ENCODE peak calls at places on chromosomes 5 and 9, in nine cellular contexts. One of them, this sample, is unnamed.

GRCh38 chr9:10729225-10729624 is 116.4 kb upstream of the PTPRD start:
- DNase-seq in Calu3: no peak
- DNase-seq in WTC11: no peak
- DNase-seq in colonic mucosa: no peak
- DNase-seq in lower leg skin: no peak
- DNase-seq in AG10803: no peak
- DNase-seq in H9: no peak
- DNase-seq in HL-60: no peak
- DNase-seq in HepG2: no peak
- DNase-seq in this sample: no peak

GRCh38 chr5:142290574-142291299 is 34.1 kb downstream of the SPRY4 start:
- DNase-seq in Calu3: no peak
- DNase-seq in colonic mucosa: peak
- DNase-seq in HL-60: no peak
- DNase-seq in HepG2: no peak
- DNase-seq in AG10803: peak
- DNase-seq in H9: no peak
- DNase-seq in lower leg skin: no peak
- DNase-seq in WTC11: no peak
- DNase-seq in this sample: no peak

GRCh38 chr5:89372176-89372575 is 489.2 kb upstream of the MEF2C start:
- DNase-seq in WTC11: no peak
- DNase-seq in H9: no peak
- DNase-seq in HepG2: no peak
- DNase-seq in HL-60: no peak
- DNase-seq in colonic mucosa: no peak
- DNase-seq in Calu3: no peak
- DNase-seq in lower leg skin: no peak
- DNase-seq in AG10803: peak
- DNase-seq in this sample: no peak

GRCh38 chr9:92173318-92173717 is 58.1 kb upstream of the SPTLC1 start:
- DNase-seq in colonic mucosa: no peak
- DNase-seq in Calu3: no peak
- DNase-seq in HepG2: no peak
- DNase-seq in H9: no peak
- DNase-seq in lower leg skin: no peak
- DNase-seq in AG10803: no peak
- DNase-seq in WTC11: no peak
- DNase-seq in HL-60: no peak
- DNase-seq in this sample: no peak

GRCh38 chr5:111511174-111512025 is 935 bp downstream of the STARD4 start:
- DNase-seq in lower leg skin: no peak
- DNase-seq in H9: no peak
- DNase-seq in AG10803: peak
- DNase-seq in colonic mucosa: peak
- DNase-seq in HepG2: no peak
- DNase-seq in HL-60: no peak
- DNase-seq in WTC11: no peak
- DNase-seq in Calu3: no peak
- DNase-seq in this sample: no peak

GRCh38 chr5:44260793-44261192 is 128.4 kb downstream of the FGF10 start:
- DNase-seq in AG10803: no peak
- DNase-seq in Calu3: no peak
- DNase-seq in WTC11: no peak
- DNase-seq in HL-60: no peak
- DNase-seq in H9: no peak
- DNase-seq in colonic mucosa: no peak
- DNase-seq in HepG2: no peak
- DNase-seq in lower leg skin: no peak
- DNase-seq in this sample: no peak

GRCh38 chr9:27626629-27627564 is 53.6 kb upstream of the C9orf72 start:
- DNase-seq in WTC11: no peak
- DNase-seq in AG10803: no peak
- DNase-seq in Calu3: peak
- DNase-seq in lower leg skin: no peak
- DNase-seq in HL-60: no peak
- DNase-seq in colonic mucosa: no peak
- DNase-seq in H9: no peak
- DNase-seq in HepG2: no peak
- DNase-seq in this sample: no peak

GRCh38 chr5:89120719-89121118 is 237.7 kb upstream of the MEF2C start:
- DNase-seq in lower leg skin: peak
- DNase-seq in HL-60: peak
- DNase-seq in Calu3: no peak
- DNase-seq in WTC11: no peak
- DNase-seq in HepG2: no peak
- DNase-seq in H9: no peak
- DNase-seq in AG10803: peak
- DNase-seq in colonic mucosa: no peak
- DNase-seq in this sample: no peak

GRCh38 chr5:173201636-173202265 is 33.3 kb downstream of the NKX2-5 start:
- DNase-seq in HL-60: no peak
- DNase-seq in Calu3: no peak
- DNase-seq in AG10803: peak
- DNase-seq in HepG2: peak
- DNase-seq in WTC11: no peak
- DNase-seq in lower leg skin: no peak
- DNase-seq in colonic mucosa: no peak
- DNase-seq in H9: no peak
- DNase-seq in this sample: no peak

GRCh38 chr9:30622551-30622950 is 1761.9 kb upstream of the ACO1 start:
- DNase-seq in AG10803: no peak
- DNase-seq in HL-60: no peak
- DNase-seq in lower leg skin: no peak
- DNase-seq in WTC11: no peak
- DNase-seq in Calu3: no peak
- DNase-seq in H9: no peak
- DNase-seq in HepG2: no peak
- DNase-seq in colonic mucosa: no peak
- DNase-seq in this sample: no peak
- TF ChIP-seq CTCF in AG10803: no peak
- TF ChIP-seq CTCF in HL-60: no peak
- TF ChIP-seq CTCF in lower leg skin: no peak
- TF ChIP-seq CTCF in WTC11: no peak
- TF ChIP-seq CTCF in Calu3: no peak
- TF ChIP-seq CTCF in H9: no peak
- TF ChIP-seq CTCF in HepG2: no peak
- TF ChIP-seq CTCF in colonic mucosa: no peak
- TF ChIP-seq CTCF in this sample: no peak

DNA sequence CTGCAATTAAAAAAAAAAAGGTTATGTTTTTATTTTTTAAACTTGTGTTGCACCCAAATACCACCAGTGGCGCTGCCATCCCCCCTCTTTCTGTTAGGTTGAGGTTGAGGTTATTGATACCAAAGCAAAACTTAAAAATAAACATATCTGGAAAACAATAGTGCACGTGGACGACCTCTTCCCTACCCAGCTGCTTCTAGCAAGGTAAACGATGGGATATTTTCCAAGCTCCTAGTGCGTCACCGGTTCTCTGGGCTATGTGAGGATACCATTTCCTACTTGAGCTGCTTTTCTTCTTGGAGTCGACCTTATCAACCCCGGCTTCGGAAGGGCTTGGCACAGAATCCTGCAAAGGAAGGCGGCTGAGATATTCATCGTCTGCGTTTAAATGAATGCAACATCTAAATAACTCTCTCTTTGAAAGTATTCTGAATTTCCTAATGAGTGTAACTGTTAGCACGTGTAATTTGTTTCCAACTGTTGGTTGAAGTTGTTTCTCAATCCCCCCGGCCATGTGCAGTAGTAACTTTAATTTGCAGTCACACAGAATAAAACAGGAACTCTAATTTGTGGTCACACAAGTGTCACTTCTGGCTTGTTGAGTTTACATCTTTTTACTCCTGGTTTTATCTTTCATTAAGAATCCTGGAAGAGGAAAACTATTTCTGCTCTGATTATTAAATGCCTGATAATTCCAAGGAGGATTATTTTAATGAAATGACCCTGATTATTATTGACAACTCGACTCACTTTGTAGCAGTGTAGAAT is 993 bp downstream of the SCAMP1 start:
- DNase-seq in HL-60: peak
- DNase-seq in H9: no peak
- DNase-seq in WTC11: no peak
- DNase-seq in AG10803: peak
- DNase-seq in lower leg skin: peak
- DNase-seq in Calu3: peak
- DNase-seq in HepG2: peak
- DNase-seq in colonic mucosa: peak
- DNase-seq in this sample: no peak
- TF ChIP-seq CTCF in HL-60: no peak
- TF ChIP-seq CTCF in H9: no peak
- TF ChIP-seq CTCF in WTC11: no peak
- TF ChIP-seq CTCF in AG10803: peak
- TF ChIP-seq CTCF in lower leg skin: no peak
- TF ChIP-seq CTCF in Calu3: peak
- TF ChIP-seq CTCF in HepG2: no peak
- TF ChIP-seq CTCF in colonic mucosa: peak
- TF ChIP-seq CTCF in this sample: peak

GRCh38 chr9:101673642-101674041 is 64.8 kb downstream of the GRIN3A start:
- DNase-seq in lower leg skin: no peak
- DNase-seq in colonic mucosa: peak
- DNase-seq in HepG2: no peak
- DNase-seq in AG10803: no peak
- DNase-seq in Calu3: peak
- DNase-seq in H9: no peak
- DNase-seq in HL-60: no peak
- DNase-seq in WTC11: no peak
- DNase-seq in this sample: no peak
- TF ChIP-seq CTCF in lower leg skin: no peak
- TF ChIP-seq CTCF in colonic mucosa: no peak
- TF ChIP-seq CTCF in HepG2: no peak
- TF ChIP-seq CTCF in AG10803: no peak
- TF ChIP-seq CTCF in Calu3: no peak
- TF ChIP-seq CTCF in H9: no peak
- TF ChIP-seq CTCF in HL-60: no peak
- TF ChIP-seq CTCF in WTC11: no peak
- TF ChIP-seq CTCF in this sample: no peak

GRCh38 chr5:157870837-157871834 is 12.2 kb upstream of the CLINT1 start:
- DNase-seq in HL-60: no peak
- DNase-seq in H9: no peak
- DNase-seq in lower leg skin: no peak
- DNase-seq in colonic mucosa: no peak
- DNase-seq in WTC11: no peak
- DNase-seq in AG10803: peak
- DNase-seq in HepG2: peak
- DNase-seq in Calu3: peak
- DNase-seq in this sample: no peak
- TF ChIP-seq CTCF in HL-60: no peak
- TF ChIP-seq CTCF in H9: no peak
- TF ChIP-seq CTCF in lower leg skin: no peak
- TF ChIP-seq CTCF in colonic mucosa: no peak
- TF ChIP-seq CTCF in WTC11: no peak
- TF ChIP-seq CTCF in AG10803: peak
- TF ChIP-seq CTCF in HepG2: no peak
- TF ChIP-seq CTCF in Calu3: no peak
- TF ChIP-seq CTCF in this sample: no peak

GRCh38 chr9:96417051-96417586 is 1.1 kb downstream of the ZNF367 start:
- DNase-seq in AG10803: peak
- DNase-seq in WTC11: peak
- DNase-seq in HL-60: peak
- DNase-seq in Calu3: peak
- DNase-seq in H9: peak
- DNase-seq in colonic mucosa: peak
- DNase-seq in HepG2: peak
- DNase-seq in lower leg skin: peak
- DNase-seq in this sample: peak
- TF ChIP-seq CTCF in AG10803: peak
- TF ChIP-seq CTCF in WTC11: no peak
- TF ChIP-seq CTCF in HL-60: no peak
- TF ChIP-seq CTCF in Calu3: no peak
- TF ChIP-seq CTCF in H9: no peak
- TF ChIP-seq CTCF in colonic mucosa: no peak
- TF ChIP-seq CTCF in HepG2: peak
- TF ChIP-seq CTCF in lower leg skin: no peak
- TF ChIP-seq CTCF in this sample: no peak

GRCh38 chr9:99169982-99170761 is 51.6 kb downstream of the ALG2 start:
- DNase-seq in H9: peak
- DNase-seq in lower leg skin: no peak
- DNase-seq in HepG2: no peak
- DNase-seq in AG10803: no peak
- DNase-seq in Calu3: no peak
- DNase-seq in colonic mucosa: no peak
- DNase-seq in WTC11: peak
- DNase-seq in HL-60: no peak
- DNase-seq in this sample: no peak
- TF ChIP-seq CTCF in H9: peak
- TF ChIP-seq CTCF in lower leg skin: no peak
- TF ChIP-seq CTCF in HepG2: no peak
- TF ChIP-seq CTCF in AG10803: no peak
- TF ChIP-seq CTCF in Calu3: no peak
- TF ChIP-seq CTCF in colonic mucosa: no peak
- TF ChIP-seq CTCF in WTC11: no peak
- TF ChIP-seq CTCF in HL-60: no peak
- TF ChIP-seq CTCF in this sample: no peak

GRCh38 chr9:132006657-132007370 is 72.9 kb downstream of the MED27 start:
- DNase-seq in H9: no peak
- DNase-seq in colonic mucosa: no peak
- DNase-seq in AG10803: peak
- DNase-seq in lower leg skin: no peak
- DNase-seq in HepG2: no peak
- DNase-seq in WTC11: no peak
- DNase-seq in HL-60: peak
- DNase-seq in Calu3: no peak
- DNase-seq in this sample: peak

GRCh38 chr9:132004323-132004722 is 75.3 kb downstream of the MED27 start:
- DNase-seq in colonic mucosa: no peak
- DNase-seq in H9: no peak
- DNase-seq in HL-60: no peak
- DNase-seq in lower leg skin: no peak
- DNase-seq in Calu3: no peak
- DNase-seq in AG10803: no peak
- DNase-seq in WTC11: no peak
- DNase-seq in HepG2: no peak
- DNase-seq in this sample: no peak

GRCh38 chr9:132007371-132007701 is 72.3 kb downstream of the MED27 start:
- DNase-seq in Calu3: no peak
- DNase-seq in lower leg skin: no peak
- DNase-seq in AG10803: no peak
- DNase-seq in WTC11: no peak
- DNase-seq in HL-60: no peak
- DNase-seq in H9: no peak
- DNase-seq in colonic mucosa: no peak
- DNase-seq in HepG2: no peak
- DNase-seq in this sample: no peak

GRCh38 chr9:132003904-132004303 is 75.8 kb downstream of the MED27 start:
- DNase-seq in HepG2: no peak
- DNase-seq in HL-60: peak
- DNase-seq in colonic mucosa: no peak
- DNase-seq in Calu3: no peak
- DNase-seq in lower leg skin: no peak
- DNase-seq in H9: no peak
- DNase-seq in AG10803: no peak
- DNase-seq in WTC11: no peak
- DNase-seq in this sample: no peak

GRCh38 chr9:132005896-132006295 is 73.8 kb downstream of the MED27 start:
- DNase-seq in HL-60: peak
- DNase-seq in colonic mucosa: no peak
- DNase-seq in lower leg skin: no peak
- DNase-seq in H9: no peak
- DNase-seq in AG10803: peak
- DNase-seq in WTC11: no peak
- DNase-seq in HepG2: no peak
- DNase-seq in Calu3: no peak
- DNase-seq in this sample: no peak
- TF ChIP-seq CTCF in HL-60: no peak
- TF ChIP-seq CTCF in colonic mucosa: no peak
- TF ChIP-seq CTCF in lower leg skin: no peak
- TF ChIP-seq CTCF in H9: no peak
- TF ChIP-seq CTCF in AG10803: no peak
- TF ChIP-seq CTCF in WTC11: no peak
- TF ChIP-seq CTCF in HepG2: no peak
- TF ChIP-seq CTCF in Calu3: no peak
- TF ChIP-seq CTCF in this sample: no peak